ENCODE peak calls at places on chromosomes 16 and 17, in ten cellular contexts. One of them, this sample, is unnamed.

GRCh38 chr16:31875112-31875803 is 1.7 kb downstream of the ZNF267 start:
- DNase-seq in gastrocnemius medialis: no peak
- DNase-seq in right lobe of liver: no peak
- DNase-seq in ovary: no peak
- DNase-seq in uterus: no peak
- DNase-seq in heart left ventricle: no peak
- DNase-seq in A549: no peak
- DNase-seq in transverse colon: no peak
- DNase-seq in tibial nerve: no peak
- DNase-seq in HCT116: no peak
- DNase-seq in this sample: no peak

GRCh38 chr17:40499551-40500189 is 1.8 kb downstream of the TNS4 start:
- DNase-seq in right lobe of liver: peak
- DNase-seq in A549: peak
- DNase-seq in HCT116: no peak
- DNase-seq in transverse colon: peak
- DNase-seq in gastrocnemius medialis: peak
- DNase-seq in ovary: peak
- DNase-seq in tibial nerve: peak
- DNase-seq in uterus: peak
- DNase-seq in heart left ventricle: peak
- DNase-seq in this sample: peak

GRCh38 chr17:28467456-28468025 is 5.9 kb upstream of the SLC13A2 start:
- DNase-seq in right lobe of liver: no peak
- DNase-seq in heart left ventricle: no peak
- DNase-seq in A549: no peak
- DNase-seq in gastrocnemius medialis: no peak
- DNase-seq in uterus: no peak
- DNase-seq in transverse colon: no peak
- DNase-seq in HCT116: no peak
- DNase-seq in tibial nerve: no peak
- DNase-seq in ovary: no peak
- DNase-seq in this sample: no peak

GRCh38 chr17:8392274-8392673 is 5.4 kb downstream of the RNF222 start:
- DNase-seq in HCT116: no peak
- DNase-seq in transverse colon: no peak
- DNase-seq in right lobe of liver: no peak
- DNase-seq in heart left ventricle: no peak
- DNase-seq in uterus: no peak
- DNase-seq in ovary: no peak
- DNase-seq in tibial nerve: no peak
- DNase-seq in A549: no peak
- DNase-seq in gastrocnemius medialis: no peak
- DNase-seq in this sample: peak

GRCh38 chr17:13843862-13844640 is 225.3 kb upstream of the COX10 start:
- DNase-seq in right lobe of liver: no peak
- DNase-seq in uterus: no peak
- DNase-seq in heart left ventricle: no peak
- DNase-seq in A549: no peak
- DNase-seq in tibial nerve: no peak
- DNase-seq in gastrocnemius medialis: no peak
- DNase-seq in ovary: no peak
- DNase-seq in transverse colon: no peak
- DNase-seq in HCT116: no peak
- DNase-seq in this sample: no peak

GRCh38 chr16:84502581-84502980 is 1.9 kb downstream of the MEAK7 start:
- DNase-seq in uterus: no peak
- DNase-seq in right lobe of liver: no peak
- DNase-seq in tibial nerve: no peak
- DNase-seq in heart left ventricle: peak
- DNase-seq in transverse colon: no peak
- DNase-seq in HCT116: no peak
- DNase-seq in gastrocnemius medialis: no peak
- DNase-seq in ovary: no peak
- DNase-seq in A549: no peak
- DNase-seq in this sample: no peak

GRCh38 chr16:1293921-1294656 is 15.3 kb upstream of the UBE2I start:
- DNase-seq in uterus: no peak
- DNase-seq in gastrocnemius medialis: no peak
- DNase-seq in ovary: no peak
- DNase-seq in heart left ventricle: no peak
- DNase-seq in A549: no peak
- DNase-seq in HCT116: no peak
- DNase-seq in tibial nerve: no peak
- DNase-seq in transverse colon: no peak
- DNase-seq in right lobe of liver: no peak
- DNase-seq in this sample: no peak

GRCh38 chr16:50316102-50316847 is 49.9 kb downstream of the ADCY7 start:
- DNase-seq in right lobe of liver: no peak
- DNase-seq in heart left ventricle: no peak
- DNase-seq in uterus: no peak
- DNase-seq in gastrocnemius medialis: no peak
- DNase-seq in transverse colon: no peak
- DNase-seq in ovary: no peak
- DNase-seq in A549: no peak
- DNase-seq in HCT116: no peak
- DNase-seq in tibial nerve: no peak
- DNase-seq in this sample: no peak

GRCh38 chr17:82911822-82912221 is 72.0 kb upstream of the ZNF750 start:
- DNase-seq in A549: no peak
- DNase-seq in gastrocnemius medialis: no peak
- DNase-seq in heart left ventricle: no peak
- DNase-seq in HCT116: no peak
- DNase-seq in uterus: no peak
- DNase-seq in ovary: no peak
- DNase-seq in transverse colon: no peak
- DNase-seq in right lobe of liver: no peak
- DNase-seq in tibial nerve: no peak
- DNase-seq in this sample: no peak

GRCh38 chr16:23374721-23375120 is 72.6 kb downstream of the SCNN1B start:
- DNase-seq in uterus: no peak
- DNase-seq in gastrocnemius medialis: no peak
- DNase-seq in transverse colon: peak
- DNase-seq in ovary: no peak
- DNase-seq in heart left ventricle: no peak
- DNase-seq in HCT116: no peak
- DNase-seq in tibial nerve: no peak
- DNase-seq in right lobe of liver: no peak
- DNase-seq in A549: no peak
- DNase-seq in this sample: no peak

GRCh38 chr16:23377071-23377931 is 75.2 kb downstream of the SCNN1B start:
- DNase-seq in A549: no peak
- DNase-seq in HCT116: no peak
- DNase-seq in ovary: no peak
- DNase-seq in tibial nerve: no peak
- DNase-seq in gastrocnemius medialis: no peak
- DNase-seq in transverse colon: no peak
- DNase-seq in uterus: no peak
- DNase-seq in heart left ventricle: no peak
- DNase-seq in right lobe of liver: no peak
- DNase-seq in this sample: no peak

GRCh38 chr16:23375643-23376042 is 73.5 kb downstream of the SCNN1B start:
- DNase-seq in A549: no peak
- DNase-seq in heart left ventricle: no peak
- DNase-seq in ovary: no peak
- DNase-seq in tibial nerve: no peak
- DNase-seq in transverse colon: no peak
- DNase-seq in gastrocnemius medialis: no peak
- DNase-seq in right lobe of liver: no peak
- DNase-seq in HCT116: no peak
- DNase-seq in uterus: no peak
- DNase-seq in this sample: no peak

GRCh38 chr16:23371368-23371767 is 69.3 kb downstream of the SCNN1B start:
- DNase-seq in tibial nerve: no peak
- DNase-seq in gastrocnemius medialis: no peak
- DNase-seq in A549: no peak
- DNase-seq in right lobe of liver: no peak
- DNase-seq in heart left ventricle: no peak
- DNase-seq in ovary: no peak
- DNase-seq in uterus: no peak
- DNase-seq in transverse colon: no peak
- DNase-seq in HCT116: no peak
- DNase-seq in this sample: no peak

DNA sequence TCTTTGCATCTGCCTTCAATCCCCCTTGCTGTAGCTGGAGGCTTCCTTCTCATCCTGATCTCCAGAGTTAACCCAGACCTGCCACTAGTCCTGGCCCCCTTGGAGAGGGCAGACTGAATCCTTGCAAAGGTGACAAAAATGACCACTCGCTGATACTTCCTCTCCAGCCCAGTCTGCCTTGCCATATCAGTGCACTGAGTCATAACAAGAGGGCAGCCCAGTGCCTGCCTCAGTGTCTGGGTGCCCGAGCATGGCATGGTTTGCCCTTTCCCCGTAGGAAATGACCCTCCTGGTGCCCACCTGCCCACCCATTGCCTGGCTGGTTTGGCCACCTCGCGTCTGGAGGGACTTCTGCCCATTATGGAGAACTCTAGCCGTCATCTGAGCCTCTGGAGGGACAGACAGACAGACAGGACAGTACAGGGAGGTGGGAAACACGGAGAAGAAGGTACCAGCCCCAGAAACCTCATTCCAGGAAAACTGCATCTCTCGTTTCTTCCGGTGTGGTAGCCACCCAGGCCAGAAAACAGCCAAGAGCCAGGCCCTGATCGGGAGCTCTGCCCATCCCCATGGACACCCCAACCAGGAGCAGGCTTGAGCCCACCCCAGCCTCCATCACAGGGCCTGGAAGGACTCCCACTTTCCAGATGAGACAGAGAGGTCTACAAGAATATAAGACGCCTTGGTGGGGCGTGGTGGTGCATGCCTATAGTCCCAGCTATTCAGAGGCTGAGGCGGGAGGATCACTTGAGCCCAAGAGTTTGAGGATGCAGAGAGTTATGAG is 71.5 kb downstream of the SCNN1B start:
- DNase-seq in tibial nerve: no peak
- DNase-seq in HCT116: no peak
- DNase-seq in gastrocnemius medialis: no peak
- DNase-seq in right lobe of liver: no peak
- DNase-seq in uterus: no peak
- DNase-seq in transverse colon: no peak
- DNase-seq in A549: no peak
- DNase-seq in heart left ventricle: no peak
- DNase-seq in ovary: no peak
- DNase-seq in this sample: no peak
- TF ChIP-seq POLR2A in tibial nerve: no peak
- TF ChIP-seq POLR2A in HCT116: no peak
- TF ChIP-seq POLR2A in gastrocnemius medialis: no peak
- TF ChIP-seq POLR2A in right lobe of liver: no peak
- TF ChIP-seq POLR2A in uterus: no peak
- TF ChIP-seq POLR2A in transverse colon: no peak
- TF ChIP-seq POLR2A in A549: no peak
- TF ChIP-seq POLR2A in heart left ventricle: no peak
- TF ChIP-seq POLR2A in ovary: no peak
- TF ChIP-seq POLR2A in this sample: no peak

DNA sequence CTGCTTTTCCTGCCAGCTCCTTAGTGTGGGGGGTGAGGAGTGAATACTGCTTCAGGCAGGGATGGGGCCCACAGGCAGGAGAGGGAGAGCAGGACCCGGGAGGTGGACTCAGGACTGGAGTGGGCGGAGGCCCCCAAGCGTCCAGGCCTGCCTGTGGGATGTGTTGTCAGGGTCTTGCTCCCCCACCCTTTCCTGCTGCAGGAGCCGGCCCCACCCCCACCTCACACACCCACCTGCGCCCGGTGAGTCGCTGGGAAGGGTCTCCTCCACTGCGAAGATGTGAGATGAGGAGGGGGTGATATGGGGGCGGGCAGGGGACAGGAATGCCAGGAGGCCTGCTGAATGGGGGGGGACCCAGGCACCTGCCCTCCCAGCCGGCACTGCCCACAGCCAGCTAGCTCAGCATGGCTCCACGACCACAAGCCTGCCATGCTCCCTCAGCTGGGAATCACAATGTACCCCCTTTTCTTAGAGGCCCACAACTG is 1.1 kb downstream of the FAM171A2 start:
- DNase-seq in gastrocnemius medialis: no peak
- DNase-seq in right lobe of liver: no peak
- DNase-seq in heart left ventricle: no peak
- DNase-seq in transverse colon: no peak
- DNase-seq in HCT116: no peak
- DNase-seq in A549: no peak
- DNase-seq in ovary: no peak
- DNase-seq in tibial nerve: no peak
- DNase-seq in uterus: no peak
- DNase-seq in this sample: no peak
- H3K4me3 ChIP-seq in gastrocnemius medialis: peak
- H3K4me3 ChIP-seq in right lobe of liver: no peak
- H3K4me3 ChIP-seq in heart left ventricle: peak
- H3K4me3 ChIP-seq in transverse colon: peak
- H3K4me3 ChIP-seq in HCT116: peak
- H3K4me3 ChIP-seq in A549: peak
- H3K4me3 ChIP-seq in ovary: peak
- H3K4me3 ChIP-seq in tibial nerve: no peak
- H3K4me3 ChIP-seq in uterus: no peak
- H3K4me3 ChIP-seq in this sample: no peak

GRCh38 chr17:77193653-77194052 is 52.9 kb downstream of the SEC14L1 start:
- DNase-seq in tibial nerve: no peak
- DNase-seq in ovary: no peak
- DNase-seq in transverse colon: no peak
- DNase-seq in HCT116: no peak
- DNase-seq in uterus: no peak
- DNase-seq in A549: no peak
- DNase-seq in gastrocnemius medialis: no peak
- DNase-seq in right lobe of liver: no peak
- DNase-seq in heart left ventricle: no peak
- DNase-seq in this sample: no peak
- TF ChIP-seq POLR2A in tibial nerve: no peak
- TF ChIP-seq POLR2A in ovary: no peak
- TF ChIP-seq POLR2A in transverse colon: no peak
- TF ChIP-seq POLR2A in HCT116: no peak
- TF ChIP-seq POLR2A in uterus: no peak
- TF ChIP-seq POLR2A in A549: no peak
- TF ChIP-seq POLR2A in gastrocnemius medialis: no peak
- TF ChIP-seq POLR2A in right lobe of liver: no peak
- TF ChIP-seq POLR2A in heart left ventricle: no peak
- TF ChIP-seq POLR2A in this sample: no peak

DNA sequence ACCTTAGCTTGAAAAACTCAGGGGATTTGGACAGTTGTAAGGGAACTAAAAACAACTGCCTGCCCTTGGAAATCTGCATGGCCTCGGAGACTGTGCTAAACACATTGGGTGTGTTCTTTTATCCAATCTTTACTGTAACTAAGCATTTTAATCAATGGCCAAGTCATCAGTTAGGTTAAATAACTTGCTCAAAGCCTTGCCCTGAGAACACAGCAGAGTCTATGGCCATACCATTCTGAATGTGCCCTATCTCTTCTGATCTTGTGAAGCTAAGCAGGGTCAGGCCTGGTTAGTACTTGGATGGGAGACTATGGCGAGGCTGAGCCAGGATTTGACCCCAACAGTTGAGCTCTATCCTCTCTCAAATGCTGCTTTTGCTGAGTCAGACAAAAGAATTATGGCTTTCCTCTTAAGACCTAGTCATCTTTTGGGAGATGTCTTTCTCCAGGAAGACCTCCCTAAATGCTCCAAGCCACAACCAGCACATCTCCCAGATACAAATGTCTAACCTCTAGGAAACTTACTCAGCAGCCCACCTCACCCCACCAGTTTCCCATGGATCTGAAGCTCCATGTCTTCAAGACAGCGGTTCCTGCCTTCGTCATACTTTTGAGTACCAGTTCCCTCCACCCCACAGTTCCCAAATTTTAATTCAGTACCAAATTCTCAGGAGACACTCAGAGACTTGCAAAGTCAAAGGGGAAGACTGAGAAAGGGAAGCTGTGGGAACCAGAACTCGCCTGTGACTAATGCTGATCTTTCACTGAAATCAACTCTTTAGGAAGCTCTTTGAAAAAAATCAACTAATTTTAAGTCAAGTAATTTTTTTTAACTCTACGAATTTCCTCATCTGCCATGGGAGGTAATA is 336.1 kb downstream of the MAF start:
- DNase-seq in transverse colon: no peak
- DNase-seq in ovary: no peak
- DNase-seq in A549: no peak
- DNase-seq in HCT116: no peak
- DNase-seq in heart left ventricle: no peak
- DNase-seq in uterus: no peak
- DNase-seq in right lobe of liver: no peak
- DNase-seq in tibial nerve: no peak
- DNase-seq in gastrocnemius medialis: no peak
- DNase-seq in this sample: peak
- H3K4me3 ChIP-seq in transverse colon: no peak
- H3K4me3 ChIP-seq in ovary: no peak
- H3K4me3 ChIP-seq in A549: no peak
- H3K4me3 ChIP-seq in HCT116: no peak
- H3K4me3 ChIP-seq in heart left ventricle: no peak
- H3K4me3 ChIP-seq in uterus: no peak
- H3K4me3 ChIP-seq in right lobe of liver: no peak
- H3K4me3 ChIP-seq in tibial nerve: no peak
- H3K4me3 ChIP-seq in gastrocnemius medialis: no peak
- H3K4me3 ChIP-seq in this sample: no peak